ENCODE peak calls at places on chromosomes 4 and X, in nine cellular contexts. One of them, this sample, is unnamed.

GRCh38 chrX:123920065-123920785 is 41.3 kb upstream of the STAG2 start:
- DNase-seq in iris pigment epithelial cell: peak
- DNase-seq in OCI-LY7: no peak
- DNase-seq in cardiac septum: no peak
- DNase-seq in anterior cingulate cortex: no peak
- DNase-seq in aorta: no peak
- DNase-seq in K562: no peak
- DNase-seq in HFFc6: peak
- DNase-seq in HEK293T: no peak
- DNase-seq in this sample: no peak

GRCh38 chrX:148298737-148299136 is 201.7 kb upstream of the AFF2 start:
- DNase-seq in iris pigment epithelial cell: peak
- DNase-seq in OCI-LY7: no peak
- DNase-seq in cardiac septum: no peak
- DNase-seq in anterior cingulate cortex: no peak
- DNase-seq in aorta: no peak
- DNase-seq in K562: no peak
- DNase-seq in HFFc6: no peak
- DNase-seq in HEK293T: no peak
- DNase-seq in this sample: no peak

GRCh38 chrX:30967516-30967915 is 78.5 kb upstream of the TAB3 start:
- DNase-seq in iris pigment epithelial cell: no peak
- DNase-seq in OCI-LY7: no peak
- DNase-seq in cardiac septum: no peak
- DNase-seq in anterior cingulate cortex: no peak
- DNase-seq in aorta: no peak
- DNase-seq in K562: no peak
- DNase-seq in HFFc6: no peak
- DNase-seq in HEK293T: no peak
- DNase-seq in this sample: no peak

GRCh38 chrX:66126671-66127070 is 37.4 kb upstream of the HEPH start:
- DNase-seq in iris pigment epithelial cell: no peak
- DNase-seq in OCI-LY7: no peak
- DNase-seq in cardiac septum: no peak
- DNase-seq in anterior cingulate cortex: no peak
- DNase-seq in aorta: no peak
- DNase-seq in K562: no peak
- DNase-seq in HFFc6: no peak
- DNase-seq in HEK293T: no peak
- DNase-seq in this sample: no peak

GRCh38 chr4:88511236-88511635 is 12.3 kb downstream of the PYURF start:
- DNase-seq in iris pigment epithelial cell: no peak
- DNase-seq in OCI-LY7: no peak
- DNase-seq in cardiac septum: no peak
- DNase-seq in anterior cingulate cortex: no peak
- DNase-seq in aorta: no peak
- DNase-seq in K562: no peak
- DNase-seq in HFFc6: no peak
- DNase-seq in HEK293T: no peak
- DNase-seq in this sample: no peak

GRCh38 chr4:159179310-159179958 is 76.6 kb downstream of the RAPGEF2 start:
- DNase-seq in iris pigment epithelial cell: no peak
- DNase-seq in OCI-LY7: no peak
- DNase-seq in cardiac septum: no peak
- DNase-seq in anterior cingulate cortex: no peak
- DNase-seq in aorta: no peak
- DNase-seq in K562: no peak
- DNase-seq in HFFc6: no peak
- DNase-seq in HEK293T: no peak
- DNase-seq in this sample: no peak

GRCh38 chr4:1309261-1310010 is 19.7 kb downstream of the MAEA start:
- DNase-seq in iris pigment epithelial cell: peak
- DNase-seq in OCI-LY7: peak
- DNase-seq in cardiac septum: peak
- DNase-seq in anterior cingulate cortex: peak
- DNase-seq in aorta: peak
- DNase-seq in K562: peak
- DNase-seq in HFFc6: peak
- DNase-seq in HEK293T: no peak
- DNase-seq in this sample: no peak

GRCh38 chrX:118226060-118226428 is 109.4 kb upstream of the KLHL13 start:
- DNase-seq in iris pigment epithelial cell: no peak
- DNase-seq in OCI-LY7: peak
- DNase-seq in cardiac septum: no peak
- DNase-seq in anterior cingulate cortex: no peak
- DNase-seq in aorta: no peak
- DNase-seq in K562: peak
- DNase-seq in HFFc6: no peak
- DNase-seq in HEK293T: peak
- DNase-seq in this sample: no peak

GRCh38 chr4:81454498-81454897 is 17.2 kb downstream of the RASGEF1B start:
- DNase-seq in iris pigment epithelial cell: no peak
- DNase-seq in OCI-LY7: no peak
- DNase-seq in cardiac septum: no peak
- DNase-seq in anterior cingulate cortex: no peak
- DNase-seq in aorta: no peak
- DNase-seq in K562: peak
- DNase-seq in HFFc6: no peak
- DNase-seq in HEK293T: no peak
- DNase-seq in this sample: no peak